ENCODE peak calls at places on chromosomes 4 and X, in four cellular contexts. P is uterus, F is cardiac muscle cell, Y is A549. U is an unnamed sample.

GRCh38 chr4:142129473-142129872 is 493.1 kb downstream of the IL15 start:
- DNase-seq in P (no peak), F (no peak), Y (no peak), U (no peak)

GRCh38 chr4:38964942-38965775 is 67.0 kb downstream of the TMEM156 start:
- DNase-seq in P (no peak), Y (no peak), F (no peak), U (no peak)

GRCh38 chr4:89878611-89879010 is 16.0 kb upstream of the MMRN1 start:
- DNase-seq in P (no peak), F (peak; percentile 18), Y (no peak), U (no peak)

GRCh38 chrX:132059973-132060540 is 37.0 kb downstream of the STK26 start:
- DNase-seq in P (no peak), Y (no peak), F (no peak), U (no peak)

GRCh38 chrX:81261576-81261975 is 59.7 kb downstream of the SH3BGRL start:
- DNase-seq in P (no peak), Y (no peak), F (peak; percentile 61), U (no peak)

GRCh38 chr4:89724716-89725115 is 112.2 kb downstream of the SNCA start:
- DNase-seq in F (peak; percentile 29), P (no peak), Y (no peak), U (no peak)

GRCh38 chr4:110620352-110621327 is 2.2 kb downstream of the PITX2 start:
- DNase-seq in Y (no peak), P (no peak), F (peak; percentile 27), U (no peak)

GRCh38 chr4:55169352-55169959 is 44.1 kb upstream of the KDR start:
- DNase-seq in Y (no peak), F (no peak), P (no peak), U (no peak)

GRCh38 chr4:152929888-152930287 is 6.2 kb upstream of the FHDC1 start:
- DNase-seq in Y (no peak), P (no peak), F (no peak), U (no peak)

GRCh38 chrX:147978931-147979330 is 2.2 kb upstream of the FMR1NB start:
- DNase-seq in P (no peak), Y (no peak), F (no peak), U (no peak)

GRCh38 chrX:13697440-13697839 is 8.5 kb downstream of the RAB9A start:
- DNase-seq in Y (no peak), F (no peak), P (no peak), U (no peak)

GRCh38 chr4:40954119-40954668 is 204.4 kb downstream of the NSUN7 start:
- DNase-seq in Y (no peak), F (no peak), P (no peak), U (no peak)

GRCh38 chr4:132596186-132596585 is 552.9 kb upstream of the PCDH10 start:
- DNase-seq in Y (no peak), P (no peak), F (no peak), U (no peak)

GRCh38 chr4:78565971-78566372 is 14.4 kb downstream of the ANXA3 start:
- DNase-seq in Y (peak; percentile 48), F (peak; percentile 76), P (no peak), U (no peak)

GRCh38 chrX:148310402-148311200 is 189.8 kb upstream of the AFF2 start:
- DNase-seq in P (no peak), Y (no peak), F (no peak), U (no peak)

GRCh38 chr4:5747746-5748365 is 36.9 kb downstream of the EVC start:
- DNase-seq in Y (no peak), F (peak; percentile 95), P (peak; percentile 48), U (no peak)

GRCh38 chrX:39690541-39691415 is 407.0 kb downstream of the BCOR start:
- DNase-seq in F (no peak), P (no peak), Y (no peak), U (no peak)

GRCh38 chr4:122252584-122252983 is 100.5 kb downstream of the BLTP1 start:
- DNase-seq in Y (no peak), P (no peak), F (no peak), U (no peak)

GRCh38 chr4:8697826-8698225 is 105.3 kb downstream of the CPZ start:
- DNase-seq in F (no peak), Y (no peak), P (no peak), U (no peak)

GRCh38 chrX:39527045-39527444 is 570.7 kb downstream of the BCOR start:
- DNase-seq in F (peak; percentile 77), P (no peak), Y (no peak), U (no peak)

GRCh38 chr4:77465271-77465670 is 140.3 kb upstream of the CXCL13 start:
- DNase-seq in F (peak; percentile 72), Y (no peak), P (no peak), U (peak; percentile 66)

GRCh38 chrX:7076245-7076661 is 71.3 kb upstream of the STS start:
- DNase-seq in F (no peak), Y (no peak), P (no peak), U (no peak)

GRCh38 chr4:182320580-182320979 is 77.4 kb downstream of the TENM3 start:
- DNase-seq in F (no peak), P (no peak), Y (no peak), U (no peak)

GRCh38 chrX:42978655-42979379 is 200.9 kb upstream of the PPP1R2C start:
- DNase-seq in P (no peak), Y (no peak), F (no peak), U (no peak)

GRCh38 chr4:146649232-146649631 is 10.5 kb downstream of the POU4F2 start:
- DNase-seq in Y (no peak), F (no peak), P (no peak), U (no peak)

GRCh38 chr4:146650034-146650433 is 11.3 kb downstream of the POU4F2 start:
- DNase-seq in Y (no peak), P (no peak), F (no peak), U (no peak)

GRCh38 chr4:146654648-146654975 is 15.9 kb downstream of the POU4F2 start:
- DNase-seq in F (peak; percentile 5), P (no peak), Y (no peak), U (no peak)

GRCh38 chr4:146654976-146655761 is 16.5 kb downstream of the POU4F2 start:
- DNase-seq in F (peak; percentile 38), Y (no peak), P (no peak), U (peak; percentile 50)
- TF ChIP-seq CTCF in F (no peak), Y (no peak), P (no peak), U (no peak)

GRCh38 chr4:37797923-37798322 is 28.6 kb upstream of the PGM2 start:
- DNase-seq in P (no peak), F (no peak), Y (no peak), U (no peak)

GRCh38 chr4:37795796-37796195 is 30.7 kb upstream of the PGM2 start:
- DNase-seq in P (no peak), F (no peak), Y (no peak), U (no peak)

GRCh38 chr4:37794046-37794445 is 32.4 kb upstream of the PGM2 start:
- DNase-seq in Y (no peak), F (no peak), P (no peak), U (no peak)

GRCh38 chr4:37792241-37792640 is 34.2 kb upstream of the PGM2 start:
- DNase-seq in F (no peak), Y (no peak), P (no peak), U (no peak)

GRCh38 chr4:37793562-37793961 is 32.9 kb upstream of the PGM2 start:
- DNase-seq in P (no peak), F (peak; percentile 39), Y (no peak), U (no peak)
- TF ChIP-seq CTCF in P (peak; percentile 26), F (peak; percentile 71), Y (no peak), U (no peak)

GRCh38 chrX:67724359-67725110 is 180.7 kb downstream of the AR start:
- DNase-seq in F (peak; percentile 7), P (no peak), Y (no peak), U (no peak)
- TF ChIP-seq CTCF in F (peak; percentile 13), P (no peak), Y (no peak), U (no peak)

GRCh38 chrX:120299928-120300327 is 11.3 kb downstream of the TMEM255A start:
- DNase-seq in P (no peak), F (no peak), Y (no peak), U (no peak)

GRCh38 chrX:120302434-120302833 is 8.8 kb downstream of the TMEM255A start:
- DNase-seq in Y (no peak), P (no peak), F (no peak), U (no peak)

GRCh38 chrX:120301497-120301896 is 9.8 kb downstream of the TMEM255A start:
- DNase-seq in F (no peak), Y (no peak), P (no peak), U (no peak)

GRCh38 chrX:120304241-120304640 is 7.0 kb downstream of the TMEM255A start:
- DNase-seq in F (no peak), P (no peak), Y (no peak), U (no peak)

GRCh38 chrX:120301960-120302359 is 9.3 kb downstream of the TMEM255A start:
- DNase-seq in P (no peak), F (no peak), Y (no peak), U (no peak)
- TF ChIP-seq CTCF in P (no peak), F (no peak), Y (no peak), U (no peak)

DNA sequence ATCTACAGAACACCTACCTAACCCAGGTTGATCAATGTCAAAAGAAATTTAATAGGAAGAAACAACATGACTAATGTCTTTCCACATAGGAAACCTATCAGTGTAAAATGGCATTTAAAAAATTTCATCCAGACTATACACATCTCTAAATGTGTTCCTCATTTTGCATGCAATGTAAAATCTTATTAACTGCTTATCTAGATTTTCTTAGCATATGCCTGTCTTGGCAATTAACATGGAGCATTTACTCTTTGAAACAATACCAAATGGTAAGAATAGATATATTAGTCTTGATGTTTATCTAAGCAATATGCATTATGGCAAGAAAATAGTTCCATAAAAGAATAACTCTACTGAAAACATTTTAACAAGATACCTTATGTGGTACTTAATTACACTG is 199.8 kb downstream of the TRAM1L1 start:
- DNase-seq in F (no peak), P (no peak), Y (no peak), U (no peak)
- TF ChIP-seq CTCF in F (no peak), P (no peak), Y (no peak), U (no peak)

U was measured in testis.